ENCODE peak calls at places on chromosome 15, in four cellular contexts. U, D, W and K are unnamed samples.

GRCh38 chr15:75109021-75109690 is 85.8 kb downstream of the PPCDC start:
- DNase-seq in D (no peak), W (no peak), U (no peak), K (no peak)

GRCh38 chr15:64009798-64010241 is 36.5 kb downstream of the DAPK2 start:
- DNase-seq in W (no peak), U (no peak), D (no peak), K (peak)

GRCh38 chr15:41948499-41948898 is 23.9 kb downstream of the EHD4 start:
- DNase-seq in U (no peak), D (no peak), W (no peak), K (peak)

GRCh38 chr15:29032229-29032625 is 146.5 kb downstream of the APBA2 start:
- DNase-seq in W (no peak), U (no peak), D (no peak), K (no peak)

GRCh38 chr15:48937886-48938285 is 25.8 kb downstream of the SHC4 start:
- DNase-seq in D (no peak), U (no peak), W (no peak), K (no peak)

GRCh38 chr15:28975766-28976179 is 90.0 kb downstream of the APBA2 start:
- DNase-seq in W (no peak), D (peak), U (peak), K (peak)

GRCh38 chr15:51776952-51777574 is 25.7 kb downstream of the TMOD2 start:
- DNase-seq in W (no peak), U (peak), D (peak), K (peak)

GRCh38 chr15:82966671-82967071 is 14.2 kb upstream of the HOMER2 start:
- DNase-seq in U (no peak), D (no peak), W (no peak), K (no peak)

GRCh38 chr15:58228708-58229107 is 90.5 kb downstream of the AQP9 start:
- DNase-seq in W (no peak), D (no peak), U (peak), K (peak)

GRCh38 chr15:47473857-47474256 is 243.4 kb upstream of the SEMA6D start:
- DNase-seq in D (no peak), W (no peak), U (peak), K (peak)

GRCh38 chr15:66078196-66078928 is 175.2 kb downstream of the MEGF11 start:
- DNase-seq in U (no peak), W (no peak), D (no peak), K (no peak)

GRCh38 chr15:73965094-73965729 is 26.9 kb downstream of the STOML1 start:
- DNase-seq in D (no peak), W (peak), U (no peak), K (no peak)

GRCh38 chr15:68479406-68479805 is 47.4 kb upstream of the ITGA11 start:
- DNase-seq in U (peak), W (no peak), D (peak), K (peak)

GRCh38 chr15:78763796-78764241 is 47.4 kb downstream of the ADAMTS7 start:
- DNase-seq in W (peak), D (no peak), U (no peak), K (no peak)

GRCh38 chr15:51038258-51039042 is 56.3 kb downstream of the TNFAIP8L3 start:
- DNase-seq in D (no peak), U (no peak), W (no peak), K (no peak)

GRCh38 chr15:94266000-94266399 is 34.6 kb downstream of the MCTP2 start:
- DNase-seq in W (no peak), D (no peak), U (no peak), K (no peak)

GRCh38 chr15:29678504-29679034 is 143.7 kb downstream of the TJP1 start:
- DNase-seq in D (no peak), U (no peak), W (no peak), K (no peak)

GRCh38 chr15:26029146-26029545 is 166.0 kb upstream of the ATP10A start:
- DNase-seq in D (no peak), W (no peak), U (no peak), K (no peak)

GRCh38 chr15:44971036-44971435 is 14.5 kb downstream of the TERB2 start:
- DNase-seq in W (no peak), U (no peak), D (no peak), K (no peak)

GRCh38 chr15:76197703-76198455 is 113.4 kb downstream of the ETFA start:
- DNase-seq in W (peak), D (peak), U (no peak), K (no peak)
- TF ChIP-seq CTCF in W (no peak), D (no peak), U (no peak), K (no peak)

GRCh38 chr15:70670680-70671079 is 92.7 kb downstream of the UACA start:
- DNase-seq in U (peak), W (no peak), D (no peak), K (no peak)

GRCh38 chr15:70669006-70669602 is 94.3 kb downstream of the UACA start:
- DNase-seq in U (no peak), D (no peak), W (no peak), K (no peak)

GRCh38 chr15:70669966-70670658 is 93.2 kb downstream of the UACA start:
- DNase-seq in W (no peak), U (peak), D (peak), K (no peak)

DNA sequence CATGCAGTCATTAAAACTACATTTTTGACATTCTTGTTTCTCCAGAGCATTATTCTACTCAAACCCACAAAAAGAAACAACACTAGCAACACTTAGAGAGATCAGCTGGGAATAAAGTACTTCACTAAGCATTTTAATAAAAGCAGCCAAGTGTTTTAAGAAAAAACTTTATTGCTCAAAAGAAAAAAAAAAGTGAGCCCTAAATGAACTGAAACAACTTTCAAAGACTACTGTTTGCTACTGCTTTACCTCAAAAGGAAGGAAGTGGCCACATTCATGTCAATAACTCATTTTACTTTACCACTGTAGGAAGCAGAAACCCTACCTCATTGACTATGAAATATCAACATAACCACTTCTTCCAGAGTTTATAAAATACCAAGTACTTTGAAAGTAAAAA is 91.3 kb downstream of the UACA start:
- DNase-seq in D (no peak), W (no peak), U (no peak), K (peak)
- H3K4me3 ChIP-seq in D (no peak), W (no peak), U (no peak), K (no peak)

GRCh38 chr15:88467073-88467934 is at the start of the genes MRPL46 and MRPS11:
- DNase-seq in D (peak), U (peak), W (peak), K (peak)

GRCh38 chr15:88465633-88466219 is 1.5 kb downstream of the MRPL46 start:
- DNase-seq in U (peak), W (no peak), D (no peak), K (peak)

GRCh38 chr15:88469321-88469720 is 1.8 kb downstream of the MRPS11 start:
- DNase-seq in D (no peak), W (no peak), U (no peak), K (no peak)

GRCh38 chr15:88470625-88471372 is 3.3 kb downstream of the MRPS11 start:
- DNase-seq in U (no peak), W (no peak), D (no peak), K (no peak)

DNA sequence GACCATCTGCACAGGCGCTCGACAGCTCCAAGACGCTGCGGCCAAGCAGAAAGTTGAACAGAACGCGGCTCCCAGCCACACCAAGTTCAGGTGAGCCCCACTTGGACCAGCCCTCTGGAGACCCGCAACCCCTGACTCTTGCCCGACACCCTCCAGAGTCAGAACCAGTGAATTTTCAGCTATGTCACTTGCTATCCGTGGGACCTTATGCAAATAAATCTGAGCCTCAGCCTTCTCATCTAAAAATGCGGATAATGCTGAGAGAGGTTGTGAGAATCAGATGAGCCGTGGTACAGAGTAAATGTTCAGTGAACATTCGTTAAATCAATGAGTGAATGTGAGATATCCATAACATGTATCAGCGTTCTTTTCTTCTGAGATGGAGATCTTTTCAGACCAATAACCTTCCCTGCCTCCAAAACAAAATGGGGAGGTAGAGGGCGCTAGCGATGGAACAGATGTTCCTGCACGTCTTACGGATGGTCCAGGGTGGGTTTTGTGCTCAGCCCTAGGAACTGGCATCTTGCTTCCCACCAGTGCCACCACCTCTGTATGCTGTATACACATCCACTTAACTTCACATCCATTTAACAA is 524 bp downstream of the MRPS11 start:
- DNase-seq in D (peak), U (peak), W (no peak), K (peak)
- TF ChIP-seq CTCF in D (no peak), U (peak), W (no peak), K (peak)

GRCh38 chr15:96042734-96043224 is 287.7 kb upstream of the NR2F2 start:
- DNase-seq in W (no peak), U (peak), D (no peak), K (no peak)
- H3K4me3 ChIP-seq in W (no peak), U (no peak), D (no peak), K (no peak)

GRCh38 chr15:39578851-39579486 is 1.9 kb upstream of the THBS1 start:
- DNase-seq in D (no peak), W (no peak), U (peak), K (peak)
- TF ChIP-seq CTCF in D (no peak), W (no peak), U (peak), K (peak)

DNA sequence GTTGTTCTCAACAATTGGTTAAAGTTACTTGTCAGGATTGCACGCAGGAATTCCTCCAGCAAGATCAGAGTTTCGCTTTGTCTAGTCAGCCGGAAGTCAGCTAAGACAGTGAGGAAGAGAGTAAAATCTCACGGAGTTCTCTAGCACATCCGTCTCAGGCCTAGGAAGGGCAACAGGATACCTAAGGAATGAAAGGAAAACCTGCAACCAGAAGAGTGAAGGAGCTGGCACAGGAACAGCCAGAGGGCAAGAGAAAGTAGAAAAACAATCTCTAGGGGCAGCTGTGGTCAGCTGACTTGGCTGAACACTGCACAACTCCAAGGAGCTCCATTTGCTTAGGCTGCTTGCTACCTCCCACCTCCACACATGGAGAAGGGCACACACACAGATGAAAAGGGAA is 23.7 kb downstream of the RORA start:
- DNase-seq in W (no peak), U (peak), D (no peak), K (peak)
- H3K4me3 ChIP-seq in W (peak), U (no peak), D (no peak), K (peak)

GRCh38 chr15:100922192-100923040 is 3.3 kb downstream of the LRRK1 start:
- DNase-seq in W (no peak), U (no peak), D (no peak), K (no peak)

GRCh38 chr15:100920516-100921135 is 1.5 kb downstream of the LRRK1 start:
- DNase-seq in U (no peak), D (no peak), W (no peak), K (no peak)

GRCh38 chr15:100918690-100919480 is at the start of gene LRRK1:
- DNase-seq in D (peak), W (peak), U (peak), K (peak)

GRCh38 chr15:100918034-100918689 is 995 bp upstream of the LRRK1 start:
- DNase-seq in W (peak), D (peak), U (peak), K (peak)

GRCh38 chr15:100919481-100920405 is 586 bp downstream of the LRRK1 start:
- DNase-seq in W (peak), D (no peak), U (peak), K (peak)
- TF ChIP-seq CTCF in W (no peak), D (no peak), U (no peak), K (no peak)

DNA sequence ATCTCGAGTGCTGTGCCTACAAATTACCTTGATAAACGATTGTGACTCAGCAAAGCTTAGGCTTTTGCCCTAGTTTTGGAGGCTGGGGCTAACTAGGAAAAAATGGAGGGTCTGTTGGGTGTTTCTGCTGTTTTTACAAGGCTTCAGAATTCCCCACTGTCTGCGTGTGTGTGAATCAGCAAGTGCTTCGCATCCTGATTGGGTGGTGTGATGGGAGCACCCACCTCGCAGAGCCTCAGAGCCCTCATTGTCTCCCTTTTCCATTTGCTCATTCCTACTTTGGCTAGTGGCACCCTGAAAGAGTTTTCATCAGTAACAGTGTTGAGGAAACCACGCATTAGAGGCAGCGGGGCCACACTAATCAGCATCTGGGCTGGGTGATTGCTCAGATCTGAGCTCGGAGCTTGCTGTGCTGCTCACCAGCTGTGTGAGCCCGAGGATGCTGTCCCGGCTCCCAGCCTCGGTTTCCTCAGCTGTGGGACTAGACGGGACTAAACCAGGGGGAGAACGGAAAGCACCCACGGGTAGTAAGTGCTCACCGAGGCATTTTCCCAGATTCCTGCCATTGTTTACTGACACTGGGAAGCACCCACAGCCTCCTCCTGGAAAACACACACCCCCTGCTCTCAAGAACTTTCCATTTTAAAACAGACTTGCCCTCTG is 40.6 kb downstream of the GOLGA8S start:
- DNase-seq in W (peak), D (no peak), U (no peak), K (no peak)
- H3K4me3 ChIP-seq in W (no peak), D (no peak), U (no peak), K (no peak)

GRCh38 chr15:100665570-100665969 is 63.2 kb downstream of the ASB7 start:
- DNase-seq in D (no peak), U (peak), W (no peak), K (no peak)

GRCh38 chr15:100658895-100659294 is 56.5 kb downstream of the ASB7 start:
- DNase-seq in W (no peak), U (no peak), D (no peak), K (no peak)

GRCh38 chr15:100663550-100664335 is 61.4 kb downstream of the ASB7 start:
- DNase-seq in U (peak), W (no peak), D (no peak), K (no peak)

GRCh38 chr15:100661161-100661560 is 58.8 kb downstream of the ASB7 start:
- DNase-seq in U (no peak), W (no peak), D (no peak), K (no peak)

GRCh38 chr15:100663066-100663465 is 60.7 kb downstream of the ASB7 start:
- DNase-seq in U (peak), W (no peak), D (no peak), K (no peak)
- TF ChIP-seq CTCF in U (peak), W (no peak), D (no peak), K (peak)

GRCh38 chr15:79933245-79933644 is 36.4 kb upstream of the MTHFS start:
- DNase-seq in W (no peak), D (no peak), U (peak), K (peak)
- H3K4me3 ChIP-seq in W (no peak), D (no peak), U (no peak), K (no peak)